ENCODE peak calls at places on chromosomes 13 and 19, in seven cellular contexts. D is stimulated activated CD4-positive, alpha-beta T cell treated with anti-CD3 and anti-CD28 coated beads, Interleukin-1b, Interleukin-23, amount 100 ng/mL, for 48 hours; B is putamen; W is astrocyte; S is CD8-positive, alpha-beta T cell; M is stimulated activated CD8-positive, alpha-beta memory T cell treated with anti-CD3 and anti-CD28 coated beads, Interleukin-15, amount 100 ng/mL, for 4 hours; U is nephron progenitor cell. F is an unnamed sample.

GRCh38 chr19:19223060-19223459 is 11.3 kb downstream of the NCAN start:
- DNase-seq in S (no peak), W (no peak), D (no peak), M (no peak), U (no peak), B (no peak), F (no peak)

GRCh38 chr13:33323766-33324525 is 38.4 kb upstream of the STARD13 start:
- DNase-seq in B (no peak), M (no peak), D (no peak), S (no peak), W (peak; percentile 20), U (no peak), F (no peak)

GRCh38 chr13:113291997-113292862 is 4.8 kb upstream of the LAMP1 start:
- DNase-seq in B (no peak), W (no peak), D (no peak), U (peak; percentile 74), S (peak; percentile 13), M (no peak), F (peak; percentile 14)

GRCh38 chr13:46374710-46375109 is 12.3 kb downstream of the RUBCNL start:
- DNase-seq in U (no peak), W (no peak), B (no peak), M (no peak), S (no peak), D (no peak), F (peak; percentile 79)

GRCh38 chr19:29154163-29154562 is 58.8 kb downstream of the UQCRFS1 start:
- DNase-seq in D (no peak), U (no peak), S (no peak), W (no peak), B (no peak), M (no peak), F (no peak)

GRCh38 chr13:82747948-82748347 is 1134.3 kb downstream of the SLITRK1 start:
- DNase-seq in B (no peak), U (no peak), S (no peak), D (no peak), W (peak; percentile 45), M (no peak), F (no peak)

GRCh38 chr19:36916991-36917390 is 859 bp downstream of the ZNF568 start:
- DNase-seq in B (peak; percentile 23), M (no peak), U (no peak), D (no peak), S (no peak), W (peak; percentile 47), F (no peak)

GRCh38 chr19:34504273-34504808 is 22.8 kb downstream of the WTIP start:
- DNase-seq in M (no peak), B (no peak), U (no peak), S (no peak), W (no peak), D (no peak), F (no peak)

GRCh38 chr13:65966991-65967451 is 1263.1 kb downstream of the PCDH9 start:
- DNase-seq in U (no peak), D (no peak), W (peak; percentile 5), B (peak; percentile 14), S (no peak), M (no peak), F (no peak)

GRCh38 chr13:30734434-30734833 is 909 bp upstream of the ALOX5AP start:
- DNase-seq in M (no peak), B (no peak), D (no peak), W (peak; percentile 80), S (no peak), U (no peak), F (no peak)

GRCh38 chr19:41697198-41697855 is 9.3 kb upstream of the CEACAM7 start:
- DNase-seq in B (no peak), U (no peak), S (no peak), W (no peak), M (no peak), D (no peak), F (no peak)

GRCh38 chr13:102582256-102582655 is 14.5 kb upstream of the TPP2 start:
- DNase-seq in D (no peak), B (no peak), U (no peak), W (no peak), S (no peak), M (no peak), F (no peak)

GRCh38 chr19:33580026-33580644 is 41.6 kb upstream of the CHST8 start:
- DNase-seq in D (no peak), M (no peak), B (no peak), W (no peak), U (no peak), S (no peak), F (no peak)

GRCh38 chr19:5953034-5953589 is 24.8 kb downstream of the RANBP3 start:
- DNase-seq in W (peak; percentile 34), S (no peak), M (no peak), B (no peak), D (no peak), U (no peak), F (no peak)

GRCh38 chr13:33249066-33249465 is 36.5 kb downstream of the STARD13 start:
- DNase-seq in D (no peak), M (no peak), B (no peak), S (no peak), W (peak; percentile 83), U (no peak), F (no peak)

GRCh38 chr13:113205428-113205931 is 3.0 kb downstream of the PCID2 start:
- DNase-seq in D (no peak), S (no peak), B (no peak), U (no peak), M (no peak), W (peak; percentile 68), F (no peak)

GRCh38 chr13:74115138-74115537 is 19.1 kb downstream of the KLF12 start:
- DNase-seq in S (no peak), U (no peak), D (no peak), M (no peak), B (no peak), W (peak; percentile 90), F (no peak)

GRCh38 chr13:93003531-93003930 is 223.1 kb upstream of the GPC6 start:
- DNase-seq in U (no peak), M (no peak), S (no peak), D (no peak), W (no peak), B (no peak), F (no peak)

GRCh38 chr19:33472696-33473624 is 48.6 kb downstream of the PEPD start:
- DNase-seq in S (no peak), W (peak; percentile 99), D (no peak), B (peak; percentile 46), M (no peak), U (no peak), F (no peak)

GRCh38 chr19:20367811-20368294 is 197.7 kb downstream of the ZNF737 start:
- DNase-seq in S (no peak), M (no peak), D (no peak), U (peak; percentile 6), B (peak; percentile 25), W (no peak), F (no peak)

GRCh38 chr19:47886010-47886559 is at the start of gene SULT2A1:
- DNase-seq in D (no peak), W (no peak), S (no peak), B (no peak), M (no peak), U (no peak), F (no peak)

GRCh38 chr13:20814224-20814910 is 40.6 kb upstream of the EEF1AKMT1 start:
- DNase-seq in W (peak; percentile 92), S (no peak), U (no peak), D (no peak), M (no peak), B (no peak), F (no peak)

GRCh38 chr19:39126593-39127187 is 1.1 kb downstream of the PAK4 start:
- DNase-seq in U (no peak), S (no peak), W (peak; percentile 24), D (no peak), M (no peak), B (no peak), F (no peak)

GRCh38 chr13:27455331-27455855 is 5.0 kb upstream of the MTIF3 start:
- DNase-seq in U (no peak), S (no peak), D (no peak), M (no peak), W (no peak), B (no peak), F (peak; percentile 15)

GRCh38 chr13:50914848-50915247 is 5.3 kb downstream of the RNASEH2B start:
- DNase-seq in U (no peak), B (no peak), D (no peak), W (peak; percentile 48), S (no peak), M (no peak), F (no peak)

GRCh38 chr13:108700421-108701170 is 71.2 kb downstream of the MYO16 start:
- DNase-seq in D (no peak), U (no peak), B (no peak), W (peak; percentile 66), S (no peak), M (no peak), F (no peak)

GRCh38 chr19:1400281-1401137 is 833 bp downstream of the GAMT start:
- DNase-seq in B (no peak), M (no peak), S (no peak), W (no peak), U (no peak), D (no peak), F (no peak)

GRCh38 chr19:32067686-32068085 is 277.7 kb upstream of the ZNF507 start:
- DNase-seq in M (no peak), W (no peak), U (peak; percentile 22), S (no peak), B (no peak), D (no peak), F (no peak)

GRCh38 chr13:27036236-27036981 is 135.2 kb downstream of the USP12 start:
- DNase-seq in U (no peak), B (no peak), M (no peak), D (no peak), W (no peak), S (no peak), F (no peak)

GRCh38 chr19:47726467-47726866 is 13.2 kb downstream of the EHD2 start:
- DNase-seq in W (peak; percentile 79), B (no peak), U (no peak), M (no peak), S (no peak), D (no peak), F (no peak)

GRCh38 chr13:51064753-51065152 is 46.3 kb downstream of the C13orf42 start:
- DNase-seq in S (no peak), M (no peak), D (no peak), U (no peak), W (no peak), B (no peak), F (no peak)

GRCh38 chr19:4548238-4548584 is 8.4 kb upstream of the LRG1 start:
- DNase-seq in M (no peak), B (no peak), S (no peak), W (no peak), U (no peak), D (no peak), F (no peak)

GRCh38 chr13:106530907-106531520 is 4.4 kb downstream of the EFNB2 start:
- DNase-seq in W (no peak), S (no peak), B (no peak), M (no peak), D (no peak), U (no peak), F (no peak)

GRCh38 chr13:36858285-36858684 is 39.3 kb downstream of the RFXAP start:
- DNase-seq in W (peak; percentile 32), D (no peak), S (no peak), B (no peak), U (peak; percentile 8), M (no peak), F (no peak)